ENCODE peak calls at places on chromosomes 7 and 10, in six cellular contexts. I, U, L, V, B and Q are unnamed samples.

GRCh38 chr7:92824901-92825480 is 11.4 kb downstream of the CDK6 start:
- DNase-seq in U (no peak), V (no peak), B (no peak), I (no peak), L (no peak), Q (no peak)

GRCh38 chr7:48074231-48074654 is 14.8 kb upstream of the UPP1 start:
- DNase-seq in B (no peak), V (no peak), U (peak; percentile 65), I (no peak), L (peak; percentile 51), Q (no peak)

GRCh38 chr10:8050561-8051108 is 3.9 kb upstream of the GATA3 start:
- DNase-seq in V (peak; percentile 64), L (peak; percentile 65), U (peak; percentile 44), I (peak; percentile 32), B (peak; percentile 86), Q (no peak)

GRCh38 chr10:130720235-130720634 is 584.0 kb downstream of the GLRX3 start:
- DNase-seq in U (no peak), B (no peak), V (no peak), I (no peak), L (no peak), Q (no peak)

GRCh38 chr10:103968441-103969391 is 1.8 kb downstream of the SLK start:
- DNase-seq in L (no peak), I (peak; percentile 27), V (no peak), B (no peak), U (peak; percentile 55), Q (peak; percentile 40)

GRCh38 chr10:122983898-122984297 is 3.7 kb downstream of the PSTK start:
- DNase-seq in I (no peak), B (no peak), L (no peak), U (no peak), V (no peak), Q (no peak)

GRCh38 chr10:78905015-78905939 is 163.5 kb upstream of the ZMIZ1 start:
- DNase-seq in I (no peak), V (no peak), U (no peak), L (no peak), B (no peak), Q (no peak)

GRCh38 chr10:131147301-131147975 is 164.1 kb downstream of the TCERG1L start:
- DNase-seq in I (no peak), U (no peak), V (no peak), B (no peak), L (no peak), Q (no peak)

GRCh38 chr10:124626759-124627380 is 117.3 kb downstream of the FAM53B start:
- DNase-seq in L (peak; percentile 82), U (no peak), B (no peak), V (peak; percentile 54), I (no peak), Q (no peak)

GRCh38 chr10:104337527-104337984 is 709 bp downstream of the ITPRIP start:
- DNase-seq in B (no peak), I (no peak), U (peak; percentile 69), V (peak; percentile 77), L (peak; percentile 45), Q (peak; percentile 46)

GRCh38 chr7:159020987-159021386 is 123.7 kb downstream of the VIPR2 start:
- DNase-seq in V (no peak), I (no peak), B (no peak), L (no peak), U (no peak), Q (no peak)

DNA sequence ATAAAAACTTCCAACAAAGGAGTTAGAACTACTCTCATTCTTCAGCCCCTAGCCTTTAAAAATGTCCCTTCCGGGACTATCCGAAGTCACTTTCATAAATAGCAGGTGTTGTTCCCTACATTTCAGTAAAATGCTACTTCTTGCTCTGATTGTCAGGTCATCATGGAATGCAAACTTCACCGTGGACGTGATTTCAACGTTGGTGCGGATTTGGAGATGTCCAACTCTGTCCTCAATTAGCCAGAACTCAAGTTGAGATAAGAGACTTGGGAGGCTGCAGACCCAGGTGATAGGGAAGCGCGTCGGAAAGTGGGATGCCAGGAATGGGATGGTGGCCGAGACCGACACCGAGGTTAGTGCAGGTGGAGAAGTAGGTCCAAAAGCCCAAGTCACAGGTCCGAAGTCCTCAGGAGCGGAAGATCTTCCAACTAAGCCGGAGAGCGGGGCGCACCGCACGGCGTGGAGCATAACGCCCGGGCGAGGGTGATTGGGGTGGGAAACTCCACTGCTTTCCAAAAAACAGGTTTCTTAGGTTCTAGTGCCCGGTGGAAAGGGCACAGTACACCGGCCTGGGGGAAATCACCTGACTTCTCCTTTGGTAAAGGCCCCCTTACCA is 11.5 kb upstream of the SPAG6 start:
- DNase-seq in I (no peak), U (no peak), L (no peak), V (no peak), B (no peak), Q (no peak)
- TF ChIP-seq EZH2 in I (no peak), U (no peak), L (no peak), V (peak; percentile 91), B (no peak), Q (no peak)

GRCh38 chr7:30968294-30968693 is 4.5 kb downstream of the GHRHR start:
- DNase-seq in V (no peak), L (no peak), U (no peak), I (no peak), B (no peak), Q (no peak)
- TF ChIP-seq EZH2 in V (no peak), L (no peak), U (no peak), I (no peak), B (no peak), Q (no peak)

GRCh38 chr10:11020026-11020820 is 2.6 kb downstream of the CELF2 start:
- DNase-seq in B (no peak), L (no peak), U (no peak), I (no peak), V (no peak), Q (no peak)

GRCh38 chr10:11017575-11018425 is at the start of gene CELF2:
- DNase-seq in I (no peak), U (peak; percentile 60), L (no peak), B (peak; percentile 86), V (peak; percentile 90), Q (peak; percentile 64)

GRCh38 chr10:11018426-11018818 is 750 bp downstream of the CELF2 start:
- DNase-seq in L (no peak), I (no peak), V (peak; percentile 21), U (peak; percentile 31), B (peak; percentile 20), Q (no peak)

GRCh38 chr10:11016959-11017574 is 605 bp upstream of the CELF2 start:
- DNase-seq in V (no peak), U (peak; percentile 63), L (no peak), I (peak; percentile 26), B (no peak), Q (no peak)

DNA sequence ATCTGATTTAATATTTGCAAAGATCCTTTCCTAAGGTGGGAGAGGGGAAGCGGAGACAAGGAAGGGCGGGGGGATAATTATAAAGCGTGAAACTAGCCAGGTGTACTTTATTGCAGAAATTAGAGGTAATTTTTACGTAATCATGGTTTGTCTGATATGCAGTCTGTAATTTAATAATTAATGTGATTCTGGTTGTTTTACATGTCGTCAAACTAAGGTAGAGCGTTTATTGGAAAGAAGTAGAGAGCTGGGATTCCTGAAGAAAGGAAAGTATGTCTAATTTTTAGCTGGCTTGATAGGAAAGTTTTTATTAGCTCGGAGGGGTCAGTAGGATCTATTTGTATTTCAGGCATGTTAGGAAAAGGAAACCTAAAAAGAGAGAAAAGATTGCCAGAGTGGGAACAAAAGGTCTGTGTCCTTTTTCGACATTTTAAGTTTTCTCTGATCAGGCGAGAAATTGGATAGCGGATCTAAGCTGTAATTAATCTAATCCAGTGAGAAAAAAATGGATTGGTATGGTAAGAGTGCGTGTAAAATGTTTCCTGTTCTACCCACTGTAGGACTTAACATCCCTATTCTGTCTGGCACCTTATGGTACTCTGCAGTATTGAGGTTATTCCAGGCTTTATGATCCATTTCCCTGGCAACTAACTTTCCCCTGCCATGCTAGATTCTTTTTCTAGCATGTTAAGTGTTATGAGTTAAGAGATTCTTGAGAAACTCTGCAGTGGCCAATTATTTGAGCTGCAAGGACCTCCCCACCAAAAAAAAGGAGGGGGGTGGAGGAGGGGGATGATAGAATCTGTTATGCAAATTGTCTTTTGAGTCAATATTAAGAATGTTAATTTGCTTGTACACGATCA is 1.4 kb downstream of the CELF2 start:
- DNase-seq in U (peak; percentile 25), V (no peak), B (no peak), I (no peak), L (no peak), Q (peak; percentile 49)
- TF ChIP-seq EZH2 in U (peak; percentile 84), V (no peak), B (peak; percentile 24), I (no peak), L (peak; percentile 52), Q (no peak)

DNA sequence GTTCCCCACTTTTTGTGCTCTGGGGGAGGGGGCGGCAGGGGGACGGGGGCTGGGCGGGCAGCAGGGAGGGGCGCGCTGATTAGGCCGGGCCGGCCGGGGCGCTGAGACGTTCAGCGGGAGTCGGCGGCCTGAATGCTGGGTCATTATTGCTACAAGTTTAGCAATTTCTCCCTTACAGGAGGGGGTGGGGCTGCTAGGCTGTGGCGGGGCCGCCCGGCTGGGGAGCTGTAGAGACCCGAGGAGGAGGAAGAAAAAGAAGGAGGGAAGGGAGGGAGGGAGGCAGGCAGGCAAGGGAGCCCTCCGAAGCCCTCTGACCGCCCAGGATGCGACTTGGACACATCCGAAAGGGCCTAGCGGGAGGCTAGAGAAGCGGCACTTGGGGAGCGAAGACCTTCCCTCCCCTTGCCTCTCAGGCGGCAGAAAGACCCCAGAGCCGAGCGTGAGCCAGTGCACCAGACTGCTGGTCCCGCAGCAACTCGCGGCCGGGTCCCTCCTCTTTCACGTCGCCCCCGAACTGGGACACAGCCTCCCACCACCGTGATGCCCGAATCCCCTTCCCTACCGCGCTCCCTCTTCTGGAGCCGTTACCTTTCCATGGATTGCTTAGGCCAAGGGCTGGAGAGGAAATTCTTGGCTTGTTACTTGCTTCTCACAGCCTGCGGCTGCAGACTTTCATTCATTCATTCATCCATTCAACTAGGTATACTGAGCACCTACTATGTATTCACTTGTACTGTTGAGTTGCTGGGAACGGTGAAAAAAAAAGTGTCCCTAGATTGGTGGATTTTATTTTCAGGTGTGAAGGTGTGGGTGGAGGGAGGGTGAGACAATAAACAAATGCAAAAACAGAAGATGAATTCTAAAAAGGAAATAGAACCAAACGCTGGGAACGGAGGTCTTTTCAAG is 4.9 kb downstream of the NKX2-3 start:
- DNase-seq in B (no peak), U (no peak), V (peak; percentile 76), I (no peak), L (no peak), Q (no peak)
- TF ChIP-seq EZH2 in B (peak; percentile 51), U (peak; percentile 60), V (peak; percentile 94), I (peak; percentile 89), L (peak; percentile 76), Q (peak; percentile 47)

DNA sequence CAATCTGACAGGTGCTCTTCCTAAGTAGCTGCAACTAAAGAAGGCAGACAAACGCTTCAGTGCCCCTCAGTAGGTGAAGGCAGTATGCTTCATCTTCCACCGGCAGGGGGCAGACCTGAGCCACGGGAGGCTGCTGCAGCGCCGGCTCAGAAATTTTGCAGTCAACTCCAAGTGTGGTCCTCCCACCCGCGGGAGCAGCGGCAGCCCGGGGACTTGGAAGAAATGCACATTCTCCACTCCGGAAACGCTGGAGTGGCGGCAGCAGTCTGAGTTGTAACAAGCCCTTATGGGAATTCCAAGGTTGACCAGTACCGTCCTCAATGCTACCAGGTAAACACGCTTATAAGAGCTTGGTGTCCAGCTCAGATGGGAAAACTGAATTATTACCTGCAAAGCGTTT is 3.4 kb downstream of the IGFBP3 start:
- DNase-seq in U (peak; percentile 90), B (peak; percentile 89), V (peak; percentile 83), L (peak; percentile 35), I (peak; percentile 64), Q (peak; percentile 69)
- TF ChIP-seq EZH2 in U (no peak), B (no peak), V (no peak), L (peak; percentile 26), I (no peak), Q (no peak)